ENCODE peak calls at places on chromosome 1, in six cellular contexts. One of them, this sample, is unnamed.

GRCh38 chr1:109630881-109631512 is 11.4 kb downstream of the AMPD2 start:
- DNase-seq in H1: peak; percentile 17
- DNase-seq in SK-N-SH: peak; percentile 14
- DNase-seq in GM12878: no peak
- DNase-seq in A549: no peak
- DNase-seq in K562: no peak
- DNase-seq in this sample: no peak

GRCh38 chr1:10001016-10001665 is 4.1 kb downstream of the RBP7 start:
- DNase-seq in A549: no peak
- DNase-seq in SK-N-SH: no peak
- DNase-seq in H1: no peak
- DNase-seq in GM12878: no peak
- DNase-seq in K562: no peak
- DNase-seq in this sample: no peak

GRCh38 chr1:206693592-206693991 is 8.9 kb downstream of the MAPKAPK2 start:
- DNase-seq in H1: no peak
- DNase-seq in A549: no peak
- DNase-seq in K562: no peak
- DNase-seq in SK-N-SH: no peak
- DNase-seq in GM12878: no peak
- DNase-seq in this sample: peak; percentile 50

GRCh38 chr1:104380003-104380402 is 630.3 kb downstream of the AMY1C start:
- DNase-seq in GM12878: no peak
- DNase-seq in H1: no peak
- DNase-seq in SK-N-SH: no peak
- DNase-seq in K562: no peak
- DNase-seq in A549: no peak
- DNase-seq in this sample: no peak

GRCh38 chr1:67888707-67889106 is 55.4 kb upstream of the GNG12 start:
- DNase-seq in H1: no peak
- DNase-seq in A549: no peak
- DNase-seq in K562: no peak
- DNase-seq in SK-N-SH: no peak
- DNase-seq in GM12878: no peak
- DNase-seq in this sample: peak; percentile 63

GRCh38 chr1:21280011-21280471 is 10.2 kb downstream of the ECE1 start:
- DNase-seq in H1: no peak
- DNase-seq in SK-N-SH: no peak
- DNase-seq in K562: no peak
- DNase-seq in A549: no peak
- DNase-seq in GM12878: no peak
- DNase-seq in this sample: no peak

GRCh38 chr1:152410599-152410998 is 3.5 kb downstream of the CRNN start:
- DNase-seq in H1: no peak
- DNase-seq in A549: no peak
- DNase-seq in SK-N-SH: no peak
- DNase-seq in K562: no peak
- DNase-seq in GM12878: no peak
- DNase-seq in this sample: peak; percentile 1

GRCh38 chr1:36839485-36839884 is 194.8 kb downstream of the GRIK3 start:
- DNase-seq in K562: no peak
- DNase-seq in H1: no peak
- DNase-seq in A549: no peak
- DNase-seq in SK-N-SH: no peak
- DNase-seq in GM12878: no peak
- DNase-seq in this sample: no peak

GRCh38 chr1:35929730-35930592 is 944 bp upstream of the AGO3 start:
- DNase-seq in SK-N-SH: peak; percentile 60
- DNase-seq in A549: no peak
- DNase-seq in K562: peak; percentile 80
- DNase-seq in H1: peak; percentile 55
- DNase-seq in GM12878: no peak
- DNase-seq in this sample: peak; percentile 42

GRCh38 chr1:221729771-221730170 is 12.1 kb downstream of the DUSP10 start:
- DNase-seq in SK-N-SH: no peak
- DNase-seq in GM12878: no peak
- DNase-seq in K562: no peak
- DNase-seq in H1: no peak
- DNase-seq in A549: no peak
- DNase-seq in this sample: peak; percentile 59

GRCh38 chr1:73910466-73910865 is 287.5 kb downstream of the LRRIQ3 start:
- DNase-seq in A549: no peak
- DNase-seq in SK-N-SH: no peak
- DNase-seq in H1: no peak
- DNase-seq in GM12878: no peak
- DNase-seq in K562: no peak
- DNase-seq in this sample: no peak

GRCh38 chr1:213519098-213519497 is 468.1 kb downstream of the RPS6KC1 start:
- DNase-seq in SK-N-SH: peak; percentile 38
- DNase-seq in A549: no peak
- DNase-seq in GM12878: no peak
- DNase-seq in K562: no peak
- DNase-seq in H1: no peak
- DNase-seq in this sample: no peak

DNA sequence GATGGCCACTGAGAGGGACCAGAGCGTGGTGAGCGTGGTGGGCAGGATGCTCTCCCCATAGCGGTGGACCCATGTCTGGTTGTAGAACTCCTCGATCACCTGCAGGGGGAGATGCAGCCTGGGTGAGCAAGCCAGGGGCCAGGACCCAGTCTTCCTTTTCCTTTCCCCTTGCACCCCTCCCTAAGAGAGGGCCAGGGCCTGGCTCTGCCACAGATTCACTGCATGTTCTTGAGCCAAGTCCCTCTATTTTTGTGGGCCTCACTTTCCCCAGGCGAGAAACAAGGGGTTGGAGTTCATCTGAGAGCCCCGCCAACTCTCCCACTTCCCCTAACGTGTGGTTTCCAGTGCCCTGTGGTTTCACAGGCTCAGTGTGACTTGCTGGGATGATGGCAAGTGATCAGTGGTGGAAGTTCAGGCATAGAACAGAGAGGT is 27.5 kb downstream of the SLC2A1 start:
- DNase-seq in A549: peak; percentile 62
- DNase-seq in GM12878: peak; percentile 69
- DNase-seq in SK-N-SH: peak; percentile 88
- DNase-seq in K562: peak; percentile 76
- DNase-seq in H1: no peak
- DNase-seq in this sample: peak; percentile 39
- TF ChIP-seq RFX5 in A549: no peak
- TF ChIP-seq RFX5 in GM12878: no peak
- TF ChIP-seq RFX5 in SK-N-SH: no peak
- TF ChIP-seq RFX5 in K562: no peak
- TF ChIP-seq RFX5 in H1: no peak
- TF ChIP-seq RFX5 in this sample: no peak

GRCh38 chr1:32071758-32072621 is 749 bp upstream of the TMEM39B start:
- DNase-seq in SK-N-SH: no peak
- DNase-seq in H1: no peak
- DNase-seq in K562: no peak
- DNase-seq in GM12878: no peak
- DNase-seq in A549: no peak
- DNase-seq in this sample: peak; percentile 84

GRCh38 chr1:32062867-32063230 is 9.9 kb upstream of the TMEM39B start:
- DNase-seq in SK-N-SH: no peak
- DNase-seq in A549: no peak
- DNase-seq in H1: no peak
- DNase-seq in K562: no peak
- DNase-seq in GM12878: no peak
- DNase-seq in this sample: peak; percentile 23

GRCh38 chr1:32068891-32069590 is 3.7 kb upstream of the TMEM39B start:
- DNase-seq in H1: no peak
- DNase-seq in K562: no peak
- DNase-seq in GM12878: no peak
- DNase-seq in SK-N-SH: no peak
- DNase-seq in A549: no peak
- DNase-seq in this sample: peak; percentile 62

GRCh38 chr1:32063261-32063681 is 9.5 kb upstream of the TMEM39B start:
- DNase-seq in K562: peak; percentile 63
- DNase-seq in A549: peak; percentile 63
- DNase-seq in H1: no peak
- DNase-seq in SK-N-SH: peak; percentile 55
- DNase-seq in GM12878: no peak
- DNase-seq in this sample: peak; percentile 76

DNA sequence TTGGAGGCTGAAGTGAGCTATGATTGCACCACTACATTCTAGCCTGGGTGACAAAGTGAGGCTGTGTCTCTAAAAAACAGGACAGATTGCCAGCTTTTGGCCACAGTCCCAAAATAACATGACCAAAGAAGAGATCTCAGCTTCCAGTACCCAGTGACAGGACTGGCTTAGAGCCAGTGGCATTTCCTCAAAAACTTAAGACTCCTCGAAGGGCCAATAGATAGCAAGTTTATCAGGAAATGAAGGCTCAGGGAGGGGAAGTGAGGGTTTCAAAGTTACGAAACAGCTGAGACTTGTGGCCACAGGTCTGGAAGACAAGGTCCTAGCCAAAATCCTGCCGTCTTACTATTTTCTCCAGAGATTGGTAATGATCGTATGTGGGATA is 6.3 kb upstream of the TMEM39B start:
- DNase-seq in K562: peak; percentile 78
- DNase-seq in A549: peak; percentile 23
- DNase-seq in GM12878: no peak
- DNase-seq in SK-N-SH: no peak
- DNase-seq in H1: no peak
- DNase-seq in this sample: peak; percentile 79
- TF ChIP-seq RFX5 in K562: no peak
- TF ChIP-seq RFX5 in A549: no peak
- TF ChIP-seq RFX5 in GM12878: no peak
- TF ChIP-seq RFX5 in SK-N-SH: no peak
- TF ChIP-seq RFX5 in H1: no peak
- TF ChIP-seq RFX5 in this sample: no peak

DNA sequence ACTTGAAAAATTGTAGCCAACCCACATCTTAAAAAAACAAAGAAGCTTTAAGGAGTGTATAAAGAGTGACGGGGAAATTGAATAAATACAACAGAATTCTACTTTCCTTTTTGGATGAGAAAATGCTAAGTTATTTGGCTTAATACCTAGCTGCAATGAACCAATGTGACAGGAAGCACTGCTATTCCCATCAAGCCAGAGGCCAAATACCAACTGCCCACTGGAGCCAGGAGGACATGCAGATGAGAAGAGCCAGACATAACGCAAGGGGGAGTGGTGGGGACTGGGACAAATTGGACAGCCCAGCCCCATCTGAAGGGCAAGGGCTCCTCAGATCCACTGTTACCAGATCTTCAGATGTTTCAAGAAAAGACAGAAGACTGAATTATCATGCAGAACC is 25.7 kb downstream of the DNAJC11 start:
- DNase-seq in K562: no peak
- DNase-seq in GM12878: no peak
- DNase-seq in H1: no peak
- DNase-seq in A549: no peak
- DNase-seq in SK-N-SH: no peak
- DNase-seq in this sample: no peak
- TF ChIP-seq RFX5 in K562: no peak
- TF ChIP-seq RFX5 in GM12878: no peak
- TF ChIP-seq RFX5 in H1: no peak
- TF ChIP-seq RFX5 in A549: no peak
- TF ChIP-seq RFX5 in SK-N-SH: no peak
- TF ChIP-seq RFX5 in this sample: no peak

GRCh38 chr1:91673603-91674002 is 173.0 kb downstream of the CDC7 start:
- DNase-seq in A549: no peak
- DNase-seq in GM12878: no peak
- DNase-seq in H1: no peak
- DNase-seq in K562: no peak
- DNase-seq in SK-N-SH: no peak
- DNase-seq in this sample: no peak
- TF ChIP-seq RFX5 in A549: no peak
- TF ChIP-seq RFX5 in GM12878: no peak
- TF ChIP-seq RFX5 in H1: no peak
- TF ChIP-seq RFX5 in K562: no peak
- TF ChIP-seq RFX5 in SK-N-SH: no peak
- TF ChIP-seq RFX5 in this sample: no peak

DNA sequence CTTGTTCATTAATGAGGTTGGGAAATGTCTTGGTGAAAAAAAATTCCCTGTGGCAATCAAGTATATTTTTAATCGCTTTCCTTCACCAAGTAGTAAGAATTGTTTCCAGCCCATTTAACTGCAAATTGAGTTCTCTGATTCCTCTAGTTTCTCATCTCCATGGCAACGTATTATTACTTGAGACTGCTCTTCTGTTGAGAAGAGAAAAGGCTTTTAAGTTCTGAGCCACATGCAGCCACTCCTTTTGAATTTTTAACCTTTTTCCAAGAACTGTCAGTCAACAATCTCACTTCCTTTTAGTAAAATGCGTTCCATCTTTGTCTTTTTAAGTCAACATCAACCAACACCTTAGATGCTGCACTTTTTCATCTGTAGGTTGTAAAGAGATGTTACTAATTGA is 75.7 kb upstream of the KIAA1614 start:
- DNase-seq in SK-N-SH: no peak
- DNase-seq in A549: no peak
- DNase-seq in H1: no peak
- DNase-seq in GM12878: no peak
- DNase-seq in K562: no peak
- DNase-seq in this sample: no peak
- TF ChIP-seq RFX5 in SK-N-SH: no peak
- TF ChIP-seq RFX5 in A549: no peak
- TF ChIP-seq RFX5 in H1: no peak
- TF ChIP-seq RFX5 in GM12878: no peak
- TF ChIP-seq RFX5 in K562: no peak
- TF ChIP-seq RFX5 in this sample: no peak

GRCh38 chr1:61119085-61119484 is 36.7 kb downstream of the NFIA start:
- DNase-seq in A549: peak; percentile 59
- DNase-seq in K562: no peak
- DNase-seq in GM12878: no peak
- DNase-seq in SK-N-SH: no peak
- DNase-seq in H1: no peak
- DNase-seq in this sample: no peak

GRCh38 chr1:61115436-61115835 is 33.1 kb downstream of the NFIA start:
- DNase-seq in GM12878: no peak
- DNase-seq in A549: no peak
- DNase-seq in H1: no peak
- DNase-seq in SK-N-SH: no peak
- DNase-seq in K562: peak; percentile 18
- DNase-seq in this sample: no peak

GRCh38 chr1:61114178-61114870 is 32.0 kb downstream of the NFIA start:
- DNase-seq in H1: no peak
- DNase-seq in SK-N-SH: no peak
- DNase-seq in GM12878: no peak
- DNase-seq in K562: no peak
- DNase-seq in A549: no peak
- DNase-seq in this sample: no peak

GRCh38 chr1:61117283-61117682 is 34.9 kb downstream of the NFIA start:
- DNase-seq in H1: no peak
- DNase-seq in GM12878: no peak
- DNase-seq in SK-N-SH: no peak
- DNase-seq in K562: no peak
- DNase-seq in A549: no peak
- DNase-seq in this sample: no peak

GRCh38 chr1:61116421-61116820 is 34.1 kb downstream of the NFIA start:
- DNase-seq in H1: no peak
- DNase-seq in K562: peak; percentile 48
- DNase-seq in A549: peak; percentile 28
- DNase-seq in SK-N-SH: no peak
- DNase-seq in GM12878: no peak
- DNase-seq in this sample: no peak
- TF ChIP-seq RFX5 in H1: no peak
- TF ChIP-seq RFX5 in K562: no peak
- TF ChIP-seq RFX5 in A549: no peak
- TF ChIP-seq RFX5 in SK-N-SH: no peak
- TF ChIP-seq RFX5 in GM12878: no peak
- TF ChIP-seq RFX5 in this sample: no peak

This sample was measured in IMR-90.